ENCODE peak calls at places on chromosomes 3 and 15, in six cellular contexts. U, A, E, Z, C and R are unnamed samples.

GRCh38 chr3:52792961-52793695 is 1.5 kb upstream of the ITIH3 start:
- DNase-seq in U (no peak), A (no peak), E (peak; percentile 8), Z (no peak), C (no peak), R (peak; percentile 13)

GRCh38 chr15:68252925-68253534 is 23.5 kb upstream of the CLN6 start:
- DNase-seq in U (peak; percentile 11), A (no peak), E (peak; percentile 80), Z (peak; percentile 88), C (peak; percentile 74), R (peak; percentile 86)

GRCh38 chr3:100708989-100709839 is at the start of gene TFG:
- DNase-seq in U (peak; percentile 95), A (peak; percentile 99), E (peak; percentile 99), Z (peak; percentile 99), C (peak; percentile 98), R (peak; percentile 99)

GRCh38 chr3:79872483-79872882 is 104.7 kb upstream of the ROBO1 start:
- DNase-seq in U (no peak), A (no peak), E (peak; percentile 99), Z (peak; percentile 58), C (no peak), R (no peak)

GRCh38 chr3:135271562-135272290 is 476.7 kb downstream of the EPHB1 start:
- DNase-seq in U (no peak), A (no peak), E (no peak), Z (no peak), C (no peak), R (no peak)

GRCh38 chr15:42027521-42027920 is 6.7 kb upstream of the PLA2G4E start:
- DNase-seq in U (no peak), A (no peak), E (no peak), Z (no peak), C (no peak), R (no peak)

GRCh38 chr15:48177383-48177874 is 666 bp downstream of the MYEF2 start:
- DNase-seq in U (no peak), A (no peak), E (peak; percentile 76), Z (peak; percentile 48), C (peak; percentile 59), R (peak; percentile 69)

GRCh38 chr3:31575448-31575847 is 42.7 kb downstream of the STT3B start:
- DNase-seq in U (no peak), A (no peak), E (no peak), Z (no peak), C (no peak), R (no peak)

GRCh38 chr3:134776518-134776917 is 18.5 kb upstream of the EPHB1 start:
- DNase-seq in U (no peak), A (no peak), E (no peak), Z (no peak), C (no peak), R (no peak)

GRCh38 chr3:66224220-66224619 is 3.4 kb downstream of the SLC25A26 start:
- DNase-seq in U (peak; percentile 19), A (no peak), E (no peak), Z (no peak), C (no peak), R (no peak)

GRCh38 chr3:11850003-11850402 is 3.3 kb upstream of the TAMM41 start:
- DNase-seq in U (no peak), A (no peak), E (no peak), Z (no peak), C (no peak), R (peak; percentile 17)

GRCh38 chr15:99669250-99669649 is 64.0 kb downstream of the LYSMD4 start:
- DNase-seq in U (no peak), A (no peak), E (no peak), Z (no peak), C (no peak), R (no peak)